ENCODE peak calls at places on chromosomes 5 and 9, in four cellular contexts. One of them, this sample, is unnamed.

GRCh38 chr5:107359033-107359915 is 311.5 kb downstream of the EFNA5 start:
- DNase-seq in GM12878: no peak
- DNase-seq in endothelial cell of umbilical vein: peak; percentile 41
- DNase-seq in IMR-90: peak; percentile 59
- DNase-seq in this sample: no peak

GRCh38 chr9:86034863-86035734 is 64.3 kb downstream of the GOLM1 start:
- DNase-seq in GM12878: no peak
- DNase-seq in endothelial cell of umbilical vein: peak; percentile 44
- DNase-seq in IMR-90: peak; percentile 40
- DNase-seq in this sample: peak; percentile 30

GRCh38 chr9:135848341-135849047 is 58.9 kb downstream of the CAMSAP1 start:
- DNase-seq in IMR-90: no peak
- DNase-seq in endothelial cell of umbilical vein: no peak
- DNase-seq in GM12878: no peak
- DNase-seq in this sample: no peak

GRCh38 chr9:70229579-70229978 is 29.2 kb upstream of the SMC5 start:
- DNase-seq in IMR-90: peak; percentile 68
- DNase-seq in GM12878: no peak
- DNase-seq in endothelial cell of umbilical vein: peak; percentile 19
- DNase-seq in this sample: peak; percentile 11

GRCh38 chr5:68217476-68217984 is 2.0 kb downstream of the PIK3R1 start:
- DNase-seq in GM12878: no peak
- DNase-seq in IMR-90: peak; percentile 11
- DNase-seq in endothelial cell of umbilical vein: no peak
- DNase-seq in this sample: no peak

GRCh38 chr5:136028782-136029742 is at the start of gene TGFBI:
- DNase-seq in IMR-90: peak; percentile 67
- DNase-seq in GM12878: no peak
- DNase-seq in endothelial cell of umbilical vein: peak; percentile 47
- DNase-seq in this sample: peak; percentile 20

GRCh38 chr9:130689937-130690700 is 3.5 kb upstream of the EXOSC2 start:
- DNase-seq in endothelial cell of umbilical vein: peak; percentile 75
- DNase-seq in GM12878: peak; percentile 53
- DNase-seq in IMR-90: peak; percentile 94
- DNase-seq in this sample: peak; percentile 94

GRCh38 chr9:102205251-102205650 is 466.8 kb upstream of the GRIN3A start:
- DNase-seq in GM12878: no peak
- DNase-seq in IMR-90: no peak
- DNase-seq in endothelial cell of umbilical vein: no peak
- DNase-seq in this sample: no peak

GRCh38 chr9:114214181-114214580 is 58.8 kb downstream of the COL27A1 start:
- DNase-seq in endothelial cell of umbilical vein: peak; percentile 41
- DNase-seq in IMR-90: peak; percentile 48
- DNase-seq in GM12878: no peak
- DNase-seq in this sample: no peak

GRCh38 chr5:168076561-168076991 is 214.9 kb upstream of the WWC1 start:
- DNase-seq in endothelial cell of umbilical vein: no peak
- DNase-seq in IMR-90: peak; percentile 13
- DNase-seq in GM12878: no peak
- DNase-seq in this sample: no peak

GRCh38 chr9:93130861-93131481 is 3.1 kb downstream of the NINJ1 start:
- DNase-seq in endothelial cell of umbilical vein: peak; percentile 42
- DNase-seq in GM12878: no peak
- DNase-seq in IMR-90: no peak
- DNase-seq in this sample: no peak

GRCh38 chr5:149771216-149771973 is 41.3 kb downstream of the PPARGC1B start:
- DNase-seq in endothelial cell of umbilical vein: no peak
- DNase-seq in IMR-90: no peak
- DNase-seq in GM12878: no peak
- DNase-seq in this sample: no peak

GRCh38 chr5:83720805-83721431 is at the start of gene HAPLN1:
- DNase-seq in IMR-90: no peak
- DNase-seq in GM12878: no peak
- DNase-seq in endothelial cell of umbilical vein: no peak
- DNase-seq in this sample: no peak

GRCh38 chr9:26357803-26358339 is 534.7 kb downstream of the CAAP1 start:
- DNase-seq in GM12878: no peak
- DNase-seq in endothelial cell of umbilical vein: no peak
- DNase-seq in IMR-90: no peak
- DNase-seq in this sample: no peak

GRCh38 chr5:178931846-178932760 is 8.9 kb upstream of the ZNF454 start:
- DNase-seq in endothelial cell of umbilical vein: no peak
- DNase-seq in GM12878: no peak
- DNase-seq in IMR-90: no peak
- DNase-seq in this sample: no peak

GRCh38 chr9:94919376-94920098 is 193.0 kb downstream of the AOPEP start:
- DNase-seq in IMR-90: peak; percentile 69
- DNase-seq in endothelial cell of umbilical vein: no peak
- DNase-seq in GM12878: no peak
- DNase-seq in this sample: peak; percentile 23

GRCh38 chr5:177595026-177595585 is 3.1 kb downstream of the TMED9 start:
- DNase-seq in GM12878: no peak
- DNase-seq in IMR-90: no peak
- DNase-seq in endothelial cell of umbilical vein: no peak
- DNase-seq in this sample: no peak

GRCh38 chr5:57735754-57736153 is 253.1 kb upstream of the ACTBL2 start:
- DNase-seq in GM12878: no peak
- DNase-seq in endothelial cell of umbilical vein: peak; percentile 70
- DNase-seq in IMR-90: peak; percentile 96
- DNase-seq in this sample: no peak

GRCh38 chr9:76665458-76665857 is 98.8 kb upstream of the PCA3 start:
- DNase-seq in GM12878: no peak
- DNase-seq in endothelial cell of umbilical vein: no peak
- DNase-seq in IMR-90: no peak
- DNase-seq in this sample: no peak

GRCh38 chr5:141945511-141946024 is 12.4 kb downstream of the PCDH12 start:
- DNase-seq in GM12878: no peak
- DNase-seq in IMR-90: no peak
- DNase-seq in endothelial cell of umbilical vein: no peak
- DNase-seq in this sample: no peak

GRCh38 chr5:35213608-35214007 is 16.7 kb downstream of the PRLR start:
- DNase-seq in GM12878: no peak
- DNase-seq in endothelial cell of umbilical vein: no peak
- DNase-seq in IMR-90: no peak
- DNase-seq in this sample: no peak

GRCh38 chr5:96968074-96968473 is 32.2 kb downstream of the LNPEP start:
- DNase-seq in IMR-90: peak; percentile 52
- DNase-seq in GM12878: no peak
- DNase-seq in endothelial cell of umbilical vein: peak; percentile 89
- DNase-seq in this sample: peak; percentile 13

GRCh38 chr5:103224118-103224893 is 34.3 kb upstream of the MACIR start:
- DNase-seq in IMR-90: peak; percentile 75
- DNase-seq in endothelial cell of umbilical vein: peak; percentile 78
- DNase-seq in GM12878: peak; percentile 16
- DNase-seq in this sample: peak; percentile 70

GRCh38 chr5:142091012-142091411 is 17.6 kb upstream of the NDFIP1 start:
- DNase-seq in GM12878: no peak
- DNase-seq in IMR-90: no peak
- DNase-seq in endothelial cell of umbilical vein: no peak
- DNase-seq in this sample: no peak

GRCh38 chr5:77230727-77231469 is 20.4 kb downstream of the PDE8B start:
- DNase-seq in IMR-90: peak; percentile 28
- DNase-seq in endothelial cell of umbilical vein: no peak
- DNase-seq in GM12878: no peak
- DNase-seq in this sample: peak; percentile 21

GRCh38 chr5:135133181-135133580 is 99.2 kb upstream of the PITX1 start:
- DNase-seq in endothelial cell of umbilical vein: no peak
- DNase-seq in GM12878: no peak
- DNase-seq in IMR-90: no peak
- DNase-seq in this sample: no peak

GRCh38 chr9:133512253-133513213 is 12.2 kb downstream of the MYMK start:
- DNase-seq in GM12878: no peak
- DNase-seq in IMR-90: no peak
- DNase-seq in endothelial cell of umbilical vein: no peak
- DNase-seq in this sample: no peak

GRCh38 chr5:143021595-143021994 is 251.4 kb downstream of the ARHGAP26 start:
- DNase-seq in IMR-90: no peak
- DNase-seq in GM12878: no peak
- DNase-seq in endothelial cell of umbilical vein: no peak
- DNase-seq in this sample: no peak

GRCh38 chr9:134618163-134618822 is 23.3 kb upstream of the COL5A1 start:
- DNase-seq in endothelial cell of umbilical vein: peak; percentile 13
- DNase-seq in GM12878: no peak
- DNase-seq in IMR-90: no peak
- DNase-seq in this sample: no peak

GRCh38 chr5:55711531-55712022 is 547 bp downstream of the SLC38A9 start:
- DNase-seq in GM12878: no peak
- DNase-seq in IMR-90: no peak
- DNase-seq in endothelial cell of umbilical vein: peak; percentile 14
- DNase-seq in this sample: peak; percentile 17

GRCh38 chr5:147426928-147427327 is 82.9 kb downstream of the DPYSL3 start:
- DNase-seq in GM12878: no peak
- DNase-seq in endothelial cell of umbilical vein: no peak
- DNase-seq in IMR-90: no peak
- DNase-seq in this sample: no peak

DNA sequence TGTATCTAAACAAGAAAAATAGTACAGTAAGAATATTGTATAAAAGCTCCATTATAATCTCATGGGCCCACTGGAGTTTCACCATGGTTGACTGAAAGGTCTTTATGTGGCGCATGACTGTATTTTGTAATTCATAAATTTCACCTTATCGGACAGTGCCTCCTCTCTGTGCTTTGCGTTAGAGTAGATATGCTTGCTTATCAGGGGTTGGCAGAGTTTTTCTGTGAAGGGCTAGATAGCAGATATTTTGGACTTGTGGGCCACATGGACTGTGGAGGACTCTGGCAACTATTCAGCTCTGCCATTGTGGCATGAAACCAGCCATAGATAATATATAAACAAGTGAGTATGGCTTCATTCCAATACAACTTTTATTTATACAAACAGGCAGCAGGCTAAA is 23.2 kb downstream of the GAPVD1 start:
- DNase-seq in IMR-90: no peak
- DNase-seq in endothelial cell of umbilical vein: no peak
- DNase-seq in GM12878: no peak
- DNase-seq in this sample: peak; percentile 79
- TF ChIP-seq FOS in IMR-90: no peak
- TF ChIP-seq FOS in endothelial cell of umbilical vein: no peak
- TF ChIP-seq FOS in GM12878: no peak
- TF ChIP-seq FOS in this sample: no peak

DNA sequence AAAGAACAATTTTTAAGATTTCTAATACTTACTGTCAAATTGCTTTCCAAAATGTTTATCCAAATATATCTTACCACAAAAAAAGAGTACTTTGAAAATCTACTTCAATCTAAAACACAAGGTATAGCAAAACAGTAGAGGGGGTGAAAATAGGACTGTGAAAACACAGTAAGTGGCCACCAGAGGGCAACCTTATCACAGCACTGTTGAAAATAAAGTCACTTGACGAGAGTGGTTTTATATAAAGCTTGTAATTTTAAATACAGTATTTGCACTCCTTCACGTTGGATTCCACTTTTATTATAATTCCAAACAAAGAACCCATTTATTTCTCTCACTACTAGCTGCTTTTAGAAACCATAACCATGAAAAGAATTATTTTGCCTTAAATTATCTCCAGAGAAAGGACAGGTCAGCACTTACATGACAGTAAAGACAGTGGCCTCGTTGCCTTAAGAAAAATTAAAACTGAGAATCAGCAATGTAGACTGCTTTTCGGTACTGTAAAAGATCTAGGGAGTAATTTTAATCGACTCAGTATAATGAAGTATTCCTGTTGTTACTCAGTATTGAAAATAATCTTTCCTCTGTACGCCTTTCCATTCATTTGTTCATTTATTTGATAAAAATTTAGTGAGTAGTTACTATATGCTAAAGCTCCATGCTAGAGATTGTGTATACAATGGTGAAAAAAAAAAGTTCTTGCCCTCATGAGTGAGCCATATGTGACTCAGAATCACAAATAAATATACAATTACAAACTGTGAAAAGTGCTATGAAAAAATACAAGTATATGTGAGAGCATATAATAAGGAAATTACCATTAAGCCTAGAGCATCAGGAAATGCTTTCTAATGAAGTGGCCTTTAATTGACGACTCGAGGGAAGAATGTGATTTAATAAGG is 40.0 kb upstream of the CDK5RAP2 start:
- DNase-seq in endothelial cell of umbilical vein: peak; percentile 81
- DNase-seq in GM12878: peak; percentile 16
- DNase-seq in IMR-90: peak; percentile 74
- DNase-seq in this sample: peak; percentile 69
- TF ChIP-seq FOS in endothelial cell of umbilical vein: no peak
- TF ChIP-seq FOS in GM12878: no peak
- TF ChIP-seq FOS in IMR-90: peak; percentile 22
- TF ChIP-seq FOS in this sample: no peak

GRCh38 chr9:78132688-78133033 is 101.0 kb upstream of the GNAQ start:
- DNase-seq in IMR-90: no peak
- DNase-seq in endothelial cell of umbilical vein: peak; percentile 49
- DNase-seq in GM12878: no peak
- DNase-seq in this sample: no peak

GRCh38 chr9:78131969-78132687 is 100.5 kb upstream of the GNAQ start:
- DNase-seq in endothelial cell of umbilical vein: peak; percentile 47
- DNase-seq in IMR-90: no peak
- DNase-seq in GM12878: no peak
- DNase-seq in this sample: no peak

GRCh38 chr9:78127271-78128225 is 95.9 kb upstream of the GNAQ start:
- DNase-seq in IMR-90: no peak
- DNase-seq in GM12878: no peak
- DNase-seq in endothelial cell of umbilical vein: no peak
- DNase-seq in this sample: no peak

GRCh38 chr9:78130853-78131252 is 99.2 kb upstream of the GNAQ start:
- DNase-seq in endothelial cell of umbilical vein: no peak
- DNase-seq in IMR-90: no peak
- DNase-seq in GM12878: no peak
- DNase-seq in this sample: no peak

GRCh38 chr9:78130004-78130403 is 98.4 kb upstream of the GNAQ start:
- DNase-seq in GM12878: no peak
- DNase-seq in IMR-90: no peak
- DNase-seq in endothelial cell of umbilical vein: peak; percentile 87
- DNase-seq in this sample: no peak
- TF ChIP-seq FOS in GM12878: no peak
- TF ChIP-seq FOS in IMR-90: no peak
- TF ChIP-seq FOS in endothelial cell of umbilical vein: no peak
- TF ChIP-seq FOS in this sample: no peak

GRCh38 chr5:60633336-60633735 is 66.6 kb downstream of the DEPDC1B start:
- DNase-seq in IMR-90: peak; percentile 87
- DNase-seq in GM12878: no peak
- DNase-seq in endothelial cell of umbilical vein: peak; percentile 46
- DNase-seq in this sample: no peak
- TF ChIP-seq FOS in IMR-90: no peak
- TF ChIP-seq FOS in GM12878: no peak
- TF ChIP-seq FOS in endothelial cell of umbilical vein: no peak
- TF ChIP-seq FOS in this sample: no peak

DNA sequence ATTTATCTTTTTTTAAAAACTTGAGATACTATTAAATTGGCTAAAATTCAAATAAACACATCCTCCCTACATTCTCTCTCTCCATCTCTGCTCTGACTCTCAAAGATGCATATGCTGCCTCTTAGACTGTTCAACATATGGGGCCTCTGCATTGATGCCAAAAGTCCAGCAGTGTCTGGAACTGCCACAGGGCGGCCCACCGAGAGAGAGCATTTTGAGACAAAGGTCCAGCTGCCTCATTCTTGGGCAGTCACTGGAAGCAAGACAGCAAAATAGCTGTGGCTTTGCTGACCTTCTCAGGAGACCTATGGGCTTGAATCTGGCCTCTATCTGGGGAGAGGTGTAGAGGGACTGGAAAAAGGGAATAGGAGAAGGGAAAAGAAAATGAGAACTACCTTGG is 12.9 kb upstream of the TSSK1B start:
- DNase-seq in endothelial cell of umbilical vein: no peak
- DNase-seq in IMR-90: no peak
- DNase-seq in GM12878: no peak
- DNase-seq in this sample: no peak
- TF ChIP-seq FOS in endothelial cell of umbilical vein: no peak
- TF ChIP-seq FOS in IMR-90: no peak
- TF ChIP-seq FOS in GM12878: no peak
- TF ChIP-seq FOS in this sample: no peak